ENCODE peak calls at places on chromosomes 3 and 15, in nine cellular contexts. W is AG10803; V is CD4-positive, alpha-beta memory T cell; T is LHCN-M2; X is hypothalamus; L is NCI-H2081; F is RWPE1; P is activated effector memory CD4-positive, alpha-beta T cell treated with Interleukin-2 at 50 U/mL for 16 hours; K is stimulated activated CD4-positive, alpha-beta T cell treated with anti-CD3 and anti-CD28 coated beads, TNF-alpha, amount 100 ng/mL, for 1 hour. U is an unnamed sample.

GRCh38 chr3:115595611-115596010 is 27.7 kb upstream of the GAP43 start:
- DNase-seq in T (no peak), K (no peak), P (no peak), L (no peak), X (no peak), F (no peak), V (no peak), W (no peak), U (no peak)

GRCh38 chr3:128413413-128414205 is 53.1 kb downstream of the DNAJB8 start:
- DNase-seq in T (no peak), W (no peak), L (no peak), V (no peak), F (no peak), X (no peak), P (no peak), K (no peak), U (no peak)

GRCh38 chr15:39936187-39936586 is 2.3 kb downstream of the EIF2AK4 start:
- DNase-seq in K (no peak), V (no peak), X (no peak), L (no peak), F (peak; percentile 69), P (no peak), T (peak; percentile 69), W (peak; percentile 55), U (no peak)

GRCh38 chr3:180829409-180830405 is 82.8 kb upstream of the FXR1 start:
- DNase-seq in P (no peak), W (no peak), X (no peak), L (no peak), V (no peak), F (no peak), K (no peak), T (no peak), U (no peak)

GRCh38 chr15:82624008-82624407 is 23.2 kb downstream of the CPEB1 start:
- DNase-seq in P (no peak), F (no peak), W (peak; percentile 43), T (peak; percentile 22), K (no peak), V (no peak), L (no peak), X (no peak), U (no peak)

GRCh38 chr3:105118905-105119304 is 247.8 kb upstream of the ALCAM start:
- DNase-seq in T (peak; percentile 21), V (no peak), F (peak; percentile 41), W (peak; percentile 50), P (no peak), X (no peak), L (no peak), K (no peak), U (no peak)

GRCh38 chr3:72665701-72666443 is 182.4 kb downstream of the SHQ1 start:
- DNase-seq in F (no peak), X (no peak), V (no peak), P (peak; percentile 12), W (no peak), T (peak; percentile 45), L (no peak), K (peak; percentile 15), U (peak; percentile 30)

GRCh38 chr3:128296469-128297251 is 143.4 kb downstream of the EEFSEC start:
- DNase-seq in T (no peak), X (no peak), V (no peak), L (no peak), W (no peak), K (no peak), P (no peak), F (no peak), U (no peak)

GRCh38 chr3:168736202-168736601 is 640.5 kb upstream of the GOLIM4 start:
- DNase-seq in K (no peak), P (no peak), L (no peak), V (no peak), T (no peak), F (no peak), X (no peak), W (no peak), U (no peak)

GRCh38 chr3:4834403-4834866 is 144.8 kb upstream of the BHLHE40 start:
- DNase-seq in T (peak; percentile 84), L (no peak), X (no peak), V (peak; percentile 84), W (no peak), P (peak; percentile 70), K (peak; percentile 24), F (no peak), U (peak; percentile 34)

GRCh38 chr15:96340611-96341464 is 10.3 kb downstream of the NR2F2 start:
- DNase-seq in W (peak; percentile 66), L (peak; percentile 33), K (no peak), X (no peak), P (no peak), F (no peak), V (no peak), T (peak; percentile 66), U (no peak)

GRCh38 chr3:39126532-39127071 is 19.1 kb downstream of the TTC21A start:
- DNase-seq in F (no peak), X (no peak), K (no peak), L (no peak), V (no peak), P (no peak), T (peak; percentile 63), W (peak; percentile 61), U (no peak)

GRCh38 chr3:68067314-68067713 is 412.9 kb upstream of the SUCLG2 start:
- DNase-seq in V (no peak), L (no peak), W (no peak), P (no peak), T (no peak), X (no peak), K (no peak), F (no peak), U (no peak)

GRCh38 chr3:186099178-186099577 is 9.7 kb downstream of the ETV5 start:
- DNase-seq in T (peak; percentile 73), L (no peak), K (no peak), F (no peak), V (no peak), W (peak; percentile 82), X (no peak), P (no peak), U (no peak)

GRCh38 chr15:69225355-69226027 is 65.1 kb downstream of the GLCE start:
- DNase-seq in X (no peak), T (peak; percentile 39), V (no peak), F (peak; percentile 13), W (peak; percentile 37), K (no peak), P (no peak), L (no peak), U (no peak)

GRCh38 chr3:183477801-183478456 is 49.5 kb upstream of the MCF2L2 start:
- DNase-seq in X (no peak), T (no peak), W (no peak), P (no peak), L (peak; percentile 97), F (no peak), K (no peak), V (no peak), U (no peak)

GRCh38 chr3:40725026-40725425 is 200.3 kb downstream of the ZNF621 start:
- DNase-seq in W (no peak), V (no peak), X (no peak), P (no peak), K (no peak), F (no peak), L (peak; percentile 43), T (no peak), U (no peak)

GRCh38 chr3:78353231-78353630 is 1313.3 kb downstream of the ROBO2 start:
- DNase-seq in V (no peak), K (no peak), F (no peak), T (no peak), X (no peak), L (no peak), P (no peak), W (no peak), U (no peak)

GRCh38 chr3:131731709-131732108 is 228.9 kb upstream of the MRPL3 start:
- DNase-seq in L (no peak), V (no peak), X (no peak), T (no peak), W (no peak), K (no peak), P (no peak), F (no peak), U (no peak)

GRCh38 chr3:15269091-15269989 is 63.0 kb downstream of the SH3BP5 start:
- DNase-seq in V (peak; percentile 96), L (no peak), P (peak; percentile 86), T (peak; percentile 94), F (peak; percentile 96), W (peak; percentile 90), X (peak; percentile 20), K (peak; percentile 80), U (peak; percentile 85)

GRCh38 chr15:58549780-58550064 is 117.9 kb downstream of the LIPC start:
- DNase-seq in F (no peak), T (no peak), X (no peak), K (no peak), P (no peak), W (no peak), V (no peak), L (no peak), U (no peak)

GRCh38 chr3:172355836-172356235 is 92.4 kb downstream of the GHSR start:
- DNase-seq in T (peak; percentile 90), X (no peak), V (no peak), K (no peak), W (peak; percentile 77), P (no peak), L (no peak), F (peak; percentile 44), U (no peak)

GRCh38 chr15:36827824-36828223 is 248.4 kb downstream of the CDIN1 start:
- DNase-seq in P (no peak), V (no peak), W (no peak), T (no peak), K (no peak), F (no peak), X (no peak), L (no peak), U (no peak)

GRCh38 chr3:184523825-184524615 is 37.6 kb upstream of the EPHB3 start:
- DNase-seq in X (no peak), T (peak; percentile 59), F (peak; percentile 67), P (no peak), W (peak; percentile 64), L (no peak), V (no peak), K (no peak), U (no peak)

GRCh38 chr3:32401541-32402052 is 9.9 kb downstream of the CMTM7 start:
- DNase-seq in P (peak; percentile 50), V (peak; percentile 75), T (peak; percentile 64), X (peak; percentile 76), L (peak; percentile 82), F (no peak), W (peak; percentile 74), K (no peak), U (peak; percentile 48)